ENCODE peak calls at places on chromosomes 7 and 10, in ten cellular contexts. I is Peyer's patch, C is mesothelial cell of epicardium, N is A549, T is adrenal gland, Z is prostate gland, O is GM13977, S is spleen, A is coronary artery, G is osteoblast. K is an unnamed sample.

GRCh38 chr7:3436746-3437145 is 135.7 kb downstream of the SDK1 start:
- DNase-seq in Z (no peak), S (no peak), C (no peak), I (no peak), G (peak; percentile 61), T (no peak), A (no peak), O (no peak), N (peak; percentile 37), K (no peak)

GRCh38 chr7:20229652-20230500 is 12.7 kb upstream of the MACC1 start:
- DNase-seq in G (no peak), A (no peak), C (no peak), S (no peak), I (no peak), N (peak; percentile 35), T (peak; percentile 20), Z (no peak), O (no peak), K (no peak)

GRCh38 chr7:150722403-150723065 is 6.1 kb downstream of the GIMAP1 start:
- DNase-seq in N (no peak), O (no peak), S (no peak), C (no peak), T (no peak), Z (no peak), A (no peak), G (peak; percentile 35), I (no peak), K (no peak)

GRCh38 chr7:78473011-78473410 is 674.4 kb downstream of the PHTF2 start:
- DNase-seq in G (no peak), A (no peak), T (no peak), I (no peak), C (peak; percentile 38), N (no peak), Z (no peak), O (no peak), S (no peak), K (no peak)

GRCh38 chr7:25098096-25099046 is 26.7 kb downstream of the CYCS start:
- DNase-seq in N (peak; percentile 81), Z (peak; percentile 43), A (no peak), G (peak; percentile 85), C (peak; percentile 44), S (peak; percentile 80), O (peak; percentile 71), I (peak; percentile 51), T (peak; percentile 50), K (no peak)

GRCh38 chr7:29866490-29866930 is 60.2 kb downstream of the WIPF3 start:
- DNase-seq in G (no peak), A (peak; percentile 79), N (no peak), T (peak; percentile 36), Z (no peak), I (no peak), O (no peak), C (no peak), S (no peak), K (no peak)

GRCh38 chr7:134850048-134850447 is 70.6 kb downstream of the CALD1 start:
- DNase-seq in G (no peak), Z (no peak), I (no peak), T (no peak), C (no peak), S (no peak), A (no peak), N (no peak), O (no peak), K (no peak)

GRCh38 chr10:17981766-17982380 is 30.2 kb downstream of the SLC39A12 start:
- DNase-seq in I (no peak), O (no peak), N (peak; percentile 35), Z (no peak), S (no peak), T (no peak), A (no peak), G (no peak), C (no peak), K (no peak)

GRCh38 chr7:43484678-43485355 is 98.1 kb upstream of the STK17A start:
- DNase-seq in N (no peak), Z (no peak), O (no peak), I (no peak), T (no peak), G (no peak), C (no peak), A (no peak), S (no peak), K (no peak)

GRCh38 chr7:30321992-30322637 is 37.7 kb downstream of the ZNRF2 start:
- DNase-seq in I (no peak), N (no peak), A (no peak), T (no peak), G (no peak), O (peak; percentile 28), Z (peak; percentile 16), C (no peak), S (no peak), K (no peak)

GRCh38 chr10:34615770-34616169 is 199.3 kb downstream of the PARD3 start:
- DNase-seq in O (no peak), C (no peak), N (no peak), S (no peak), A (no peak), G (no peak), T (no peak), Z (no peak), I (no peak), K (no peak)

GRCh38 chr10:133394801-133395221 is 854 bp downstream of the MTG1 start:
- DNase-seq in S (no peak), T (no peak), Z (no peak), A (no peak), G (no peak), O (no peak), I (peak; percentile 52), C (peak; percentile 37), N (no peak), K (no peak)

GRCh38 chr7:2735744-2736143 is 47.7 kb downstream of the AMZ1 start:
- DNase-seq in C (no peak), N (no peak), T (no peak), O (no peak), S (peak; percentile 59), I (no peak), A (peak; percentile 68), Z (no peak), G (peak; percentile 76), K (peak; percentile 32)

GRCh38 chr10:128180843-128181242 is 54.6 kb upstream of the MKI67 start:
- DNase-seq in C (no peak), N (no peak), S (no peak), G (no peak), T (no peak), A (no peak), O (no peak), I (no peak), Z (no peak), K (no peak)

DNA sequence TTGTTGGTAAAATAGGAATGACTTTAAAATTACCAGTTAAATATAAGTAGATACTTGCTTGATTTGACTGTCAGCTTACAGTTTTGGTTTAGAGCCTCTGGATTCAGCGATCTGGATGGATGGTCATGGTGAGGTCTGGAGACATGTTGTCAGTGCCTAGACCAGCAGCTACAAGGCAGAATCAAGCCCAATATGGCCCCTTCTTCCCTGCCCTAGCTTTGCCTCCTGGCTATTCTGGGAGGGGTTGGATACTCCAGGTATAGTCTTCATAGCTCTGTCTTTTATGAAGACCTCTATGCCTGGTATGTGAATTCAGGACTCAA is 166.5 kb upstream of the VIPR2 start:
- DNase-seq in N (no peak), S (no peak), Z (no peak), G (no peak), A (no peak), T (no peak), I (no peak), O (no peak), C (no peak), K (no peak)
- TF ChIP-seq CTCF in N (no peak), S (no peak), Z (no peak), G (no peak), A (no peak), T (no peak), I (no peak), O (no peak), C (no peak), K (no peak)

DNA sequence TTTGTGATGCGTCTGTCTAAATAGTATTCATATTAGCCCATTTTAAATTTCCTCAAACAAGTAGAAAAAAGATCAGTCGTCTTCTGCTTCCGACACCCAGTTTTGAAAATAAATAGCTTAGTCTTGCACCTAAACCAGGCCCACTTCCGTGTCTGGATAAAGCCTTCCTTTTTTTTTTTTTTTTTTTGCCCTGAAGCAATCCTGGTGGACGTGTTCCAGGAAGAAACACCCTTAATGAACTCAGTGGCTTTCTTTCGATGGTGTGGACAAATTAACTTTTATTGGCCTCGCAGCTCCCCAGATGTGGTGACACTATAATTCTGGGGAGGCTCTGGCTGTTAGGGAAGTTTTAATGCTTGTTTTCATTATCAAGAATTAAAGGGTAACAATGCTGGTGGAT is 32.8 kb downstream of the INSYN2A start:
- DNase-seq in T (no peak), O (no peak), Z (no peak), I (no peak), A (no peak), C (no peak), G (no peak), N (no peak), S (no peak), K (no peak)
- TF ChIP-seq CTCF in T (no peak), O (no peak), Z (no peak), I (no peak), A (no peak), C (no peak), G (no peak), N (no peak), S (no peak), K (no peak)

GRCh38 chr7:87219545-87220025 is at the start of gene TMEM243:
- DNase-seq in C (peak; percentile 77), O (peak; percentile 89), T (peak; percentile 76), Z (peak; percentile 73), A (no peak), N (peak; percentile 51), I (peak; percentile 80), G (peak; percentile 90), S (peak; percentile 98), K (peak; percentile 79)
- TF ChIP-seq CTCF in C (no peak), O (peak; percentile 50), T (no peak), Z (peak; percentile 43), A (no peak), N (no peak), I (peak; percentile 15), G (no peak), S (peak; percentile 63), K (peak; percentile 51)

GRCh38 chr10:43419997-43420368 is 11.0 kb upstream of the HNRNPF start:
- DNase-seq in A (no peak), C (no peak), I (no peak), N (no peak), O (no peak), S (no peak), G (no peak), Z (no peak), T (no peak), K (no peak)

GRCh38 chr10:43421519-43421918 is 12.5 kb upstream of the HNRNPF start:
- DNase-seq in I (no peak), O (no peak), T (no peak), G (peak; percentile 75), S (no peak), C (no peak), N (no peak), Z (no peak), A (no peak), K (no peak)

GRCh38 chr10:43421201-43421507 is 12.2 kb upstream of the HNRNPF start:
- DNase-seq in N (no peak), Z (no peak), T (no peak), C (no peak), I (no peak), S (no peak), A (no peak), G (no peak), O (no peak), K (no peak)

GRCh38 chr10:43417950-43418768 is 9.2 kb upstream of the HNRNPF start:
- DNase-seq in I (no peak), N (no peak), A (no peak), T (no peak), Z (no peak), G (no peak), C (no peak), O (peak; percentile 76), S (no peak), K (no peak)

GRCh38 chr10:43420369-43421200 is 11.6 kb upstream of the HNRNPF start:
- DNase-seq in C (peak; percentile 85), T (peak; percentile 91), N (peak; percentile 82), A (peak; percentile 94), O (peak; percentile 78), G (peak; percentile 97), Z (peak; percentile 68), S (peak; percentile 96), I (peak; percentile 92), K (peak; percentile 87)
- TF ChIP-seq CTCF in C (no peak), T (peak; percentile 9), N (peak; percentile 14), A (no peak), O (peak; percentile 45), G (peak; percentile 11), Z (no peak), S (no peak), I (peak; percentile 15), K (peak; percentile 34)

K was measured in type B pancreatic cell.